ENCODE peak calls at places on chromosomes 6 and 20, in seven cellular contexts. A is body of pancreas, K is NCI-H1092 treated with DMSO at 0.1 percent for 48 hours, O is ELR, P is choroid plexus epithelial cell, H is NT2/D1, B is endodermal cell. X is an unnamed sample.

GRCh38 chr6:54134934-54135333 is 23.7 kb downstream of the MLIP start:
- DNase-seq in A (no peak), K (no peak), O (no peak), P (peak), H (no peak), B (no peak), X (no peak)

GRCh38 chr6:118220429-118221128 is 313.5 kb downstream of the SLC35F1 start:
- DNase-seq in A (no peak), K (no peak), O (no peak), P (no peak), H (no peak), B (no peak), X (no peak)

GRCh38 chr20:6178537-6178936 is 55.7 kb upstream of the FERMT1 start:
- DNase-seq in A (no peak), K (peak), O (peak), P (peak), H (peak), B (no peak), X (peak)

GRCh38 chr6:56772737-56773184 is 130.1 kb upstream of the DST start:
- DNase-seq in A (no peak), K (no peak), O (peak), P (peak), H (peak), B (peak), X (peak)

GRCh38 chr6:133241901-133242760 is 974 bp downstream of the EYA4 start:
- DNase-seq in A (peak), K (peak), O (peak), P (peak), H (no peak), B (peak), X (peak)

GRCh38 chr6:62999796-63000195 is 211.5 kb upstream of the FKBP1C start:
- DNase-seq in A (no peak), K (no peak), O (no peak), P (no peak), H (no peak), B (no peak), X (peak)

GRCh38 chr20:40949346-40949745 is 79.3 kb upstream of the TOP1 start:
- DNase-seq in A (no peak), K (no peak), O (no peak), P (no peak), H (no peak), B (no peak), X (no peak)

GRCh38 chr20:63430891-63431290 is 41.6 kb downstream of the KCNQ2 start:
- DNase-seq in A (no peak), K (no peak), O (no peak), P (no peak), H (no peak), B (no peak), X (no peak)

GRCh38 chr6:52675372-52675771 is 4.5 kb downstream of the TMEM14A start:
- DNase-seq in A (no peak), K (no peak), O (no peak), P (no peak), H (no peak), B (peak), X (peak)

GRCh38 chr6:17491416-17492142 is 98.2 kb downstream of the CAP2 start:
- DNase-seq in A (no peak), K (no peak), O (no peak), P (no peak), H (no peak), B (no peak), X (no peak)

GRCh38 chr6:109894181-109894580 is 83.9 kb upstream of the GPR6 start:
- DNase-seq in A (no peak), K (no peak), O (no peak), P (no peak), H (no peak), B (no peak), X (peak)

GRCh38 chr6:3135668-3136297 is 17.3 kb downstream of the BPHL start:
- DNase-seq in A (peak), K (no peak), O (no peak), P (no peak), H (no peak), B (no peak), X (no peak)